ENCODE peak calls at places on chromosomes 13 and 19, in seven cellular contexts. W is A172; U is left lung; Z is HEK293T; G is activated naive CD8-positive, alpha-beta T cell treated with anti-CD3 and anti-CD28 coated beads for 36 hours; F is HT1080; I is activated T-helper 9 cell treated with anti-CD3 and anti-CD28 coated beads, Interleukin-2, amount 50 U/mL, for 16 hours. O is an unnamed sample.

GRCh38 chr19:13097331-13098258 is 5.1 kb downstream of the LYL1 start:
- DNase-seq in G (no peak), I (no peak), U (no peak), W (no peak), F (no peak), Z (no peak), O (peak; percentile 82)

GRCh38 chr19:13398780-13399726 is 107.2 kb downstream of the CACNA1A start:
- DNase-seq in F (peak; percentile 95), U (no peak), W (peak; percentile 94), Z (no peak), G (no peak), I (no peak), O (no peak)

GRCh38 chr13:96391606-96392005 is 301.7 kb downstream of the HS6ST3 start:
- DNase-seq in Z (no peak), U (no peak), I (no peak), G (no peak), F (no peak), W (no peak), O (no peak)

GRCh38 chr19:18762125-18763023 is 28.7 kb downstream of the COMP start:
- DNase-seq in F (no peak), W (peak; percentile 59), G (no peak), I (no peak), Z (no peak), U (peak; percentile 88), O (no peak)

GRCh38 chr13:45928843-45929242 is 77.3 kb upstream of the SIAH3 start:
- DNase-seq in W (peak; percentile 12), U (no peak), Z (no peak), F (no peak), G (no peak), I (no peak), O (no peak)

GRCh38 chr13:95709101-95709500 is 32.2 kb downstream of the DNAJC3 start:
- DNase-seq in W (no peak), Z (no peak), I (no peak), F (no peak), U (no peak), G (no peak), O (no peak)

GRCh38 chr13:40477623-40478608 is 188.5 kb downstream of the FOXO1 start:
- DNase-seq in U (no peak), I (no peak), G (no peak), W (no peak), F (no peak), Z (no peak), O (peak; percentile 69)

GRCh38 chr19:41324921-41325639 is 15.1 kb downstream of the CCDC97 start:
- DNase-seq in U (peak; percentile 77), W (peak; percentile 93), Z (no peak), F (peak; percentile 92), G (no peak), I (no peak), O (peak; percentile 88)

GRCh38 chr19:49614096-49614857 is 23.3 kb downstream of the PRR12 start:
- DNase-seq in W (peak; percentile 97), Z (no peak), F (peak; percentile 98), U (no peak), G (peak; percentile 45), I (no peak), O (no peak)

GRCh38 chr13:112984954-112985802 is 16.2 kb downstream of the MCF2L start:
- DNase-seq in Z (no peak), G (no peak), F (no peak), I (no peak), W (no peak), U (no peak), O (no peak)

GRCh38 chr19:3868770-3869456 is at the start of gene ZFR2:
- DNase-seq in W (no peak), G (peak; percentile 52), F (no peak), U (no peak), I (peak; percentile 6), Z (no peak), O (no peak)

GRCh38 chr13:40983269-40983668 is 35.8 kb downstream of the ELF1 start:
- DNase-seq in U (no peak), Z (no peak), F (no peak), I (no peak), W (peak; percentile 13), G (no peak), O (no peak)

GRCh38 chr13:112351825-112352224 is 24.3 kb upstream of the SPACA7 start:
- DNase-seq in Z (no peak), G (no peak), F (no peak), I (no peak), U (no peak), W (no peak), O (no peak)

GRCh38 chr19:15107056-15108010 is at the start of gene SYDE1:
- DNase-seq in Z (peak; percentile 68), G (peak; percentile 65), W (peak; percentile 69), F (peak; percentile 63), U (no peak), I (no peak), O (peak; percentile 88)

GRCh38 chr19:38375748-38376147 is 1.4 kb downstream of the PSMD8 start:
- DNase-seq in F (no peak), U (no peak), W (no peak), Z (no peak), I (no peak), G (no peak), O (no peak)

GRCh38 chr13:31048521-31048920 is 113.2 kb downstream of the HSPH1 start:
- DNase-seq in I (no peak), W (peak; percentile 58), G (no peak), U (no peak), F (peak; percentile 27), Z (no peak), O (no peak)

GRCh38 chr19:48480476-48481190 is 11.5 kb downstream of the CYTH2 start:
- DNase-seq in F (no peak), W (no peak), U (no peak), Z (no peak), I (peak; percentile 35), G (peak; percentile 70), O (peak; percentile 88)

GRCh38 chr13:105660550-105660949 is 874.9 kb downstream of the EFNB2 start:
- DNase-seq in G (no peak), W (no peak), F (no peak), Z (no peak), U (no peak), I (no peak), O (no peak)